ENCODE peak calls at places on chromosomes 2 and 18, in four cellular contexts. B, I, F and X are unnamed samples.

GRCh38 chr2:160062283-160063005 is at the start of gene PLA2R1:
- DNase-seq in B (no peak), I (no peak), F (no peak), X (no peak)

GRCh38 chr2:241159116-241159515 is 8.8 kb downstream of the PPP1R7 start:
- DNase-seq in B (no peak), I (no peak), F (no peak), X (no peak)

GRCh38 chr2:20190862-20191713 is 33.8 kb downstream of the SDC1 start:
- DNase-seq in B (no peak), I (no peak), F (no peak), X (no peak)

GRCh38 chr18:69584429-69584828 is 183.7 kb downstream of the DOK6 start:
- DNase-seq in B (no peak), I (no peak), F (no peak), X (no peak)

GRCh38 chr18:35588122-35588521 is 6.6 kb downstream of the GALNT1 start:
- DNase-seq in B (no peak), I (no peak), F (no peak), X (no peak)

GRCh38 chr2:101699191-101699938 is 1.9 kb downstream of the MAP4K4 start:
- DNase-seq in B (peak), I (no peak), F (no peak), X (no peak)

GRCh38 chr18:23257686-23258565 is 122.6 kb downstream of the CABLES1 start:
- DNase-seq in B (no peak), I (no peak), F (peak), X (no peak)

GRCh38 chr18:79077181-79077580 is 8.0 kb downstream of the ATP9B start:
- DNase-seq in B (no peak), I (no peak), F (no peak), X (no peak)

GRCh38 chr2:33275689-33276444 is 200.6 kb upstream of the RASGRP3 start:
- DNase-seq in B (no peak), I (no peak), F (peak), X (no peak)

GRCh38 chr18:62024983-62025382 is 132.2 kb upstream of the RNF152 start:
- DNase-seq in B (no peak), I (no peak), F (no peak), X (no peak)

GRCh38 chr18:10329116-10329515 is 125.3 kb upstream of the APCDD1 start:
- DNase-seq in B (no peak), I (no peak), F (no peak), X (no peak)

GRCh38 chr2:53131416-53131815 is 636.2 kb upstream of the CHAC2 start:
- DNase-seq in B (no peak), I (no peak), F (no peak), X (no peak)

GRCh38 chr18:5693637-5694175 is 149.9 kb upstream of the EPB41L3 start:
- DNase-seq in B (no peak), I (no peak), F (no peak), X (no peak)

GRCh38 chr2:219149667-219150066 is 10.9 kb downstream of the NHEJ1 start:
- DNase-seq in B (no peak), I (no peak), F (no peak), X (no peak)

GRCh38 chr2:110107092-110108079 is 8.2 kb downstream of the MALL start:
- DNase-seq in B (no peak), I (no peak), F (no peak), X (no peak)

GRCh38 chr2:172434821-172435607 is 7.6 kb downstream of the ITGA6 start:
- DNase-seq in B (peak), I (no peak), F (no peak), X (no peak)

GRCh38 chr2:239154971-239155805 is 245.6 kb downstream of the HDAC4 start:
- DNase-seq in B (no peak), I (no peak), F (no peak), X (no peak)

GRCh38 chr18:50009772-50010171 is 185.2 kb downstream of the MYO5B start:
- DNase-seq in B (peak), I (peak), F (no peak), X (peak)

GRCh38 chr2:95073856-95074662 is 47.5 kb downstream of the MRPS5 start:
- DNase-seq in B (no peak), I (no peak), F (no peak), X (no peak)

GRCh38 chr2:165647409-165647808 is 146.6 kb downstream of the GALNT3 start:
- DNase-seq in B (no peak), I (no peak), F (no peak), X (no peak)

GRCh38 chr18:44149706-44150105 is 531.0 kb upstream of the SETBP1 start:
- DNase-seq in B (no peak), I (no peak), F (peak), X (no peak)

GRCh38 chr2:136022747-136023146 is 37.3 kb upstream of the DARS1 start:
- DNase-seq in B (no peak), I (no peak), F (no peak), X (no peak)

GRCh38 chr2:56191617-56192016 is 7.8 kb downstream of the CCDC85A start:
- DNase-seq in B (no peak), I (no peak), F (no peak), X (no peak)
- TF ChIP-seq CTCF in B (no peak), I (no peak), F (peak), X (peak)

DNA sequence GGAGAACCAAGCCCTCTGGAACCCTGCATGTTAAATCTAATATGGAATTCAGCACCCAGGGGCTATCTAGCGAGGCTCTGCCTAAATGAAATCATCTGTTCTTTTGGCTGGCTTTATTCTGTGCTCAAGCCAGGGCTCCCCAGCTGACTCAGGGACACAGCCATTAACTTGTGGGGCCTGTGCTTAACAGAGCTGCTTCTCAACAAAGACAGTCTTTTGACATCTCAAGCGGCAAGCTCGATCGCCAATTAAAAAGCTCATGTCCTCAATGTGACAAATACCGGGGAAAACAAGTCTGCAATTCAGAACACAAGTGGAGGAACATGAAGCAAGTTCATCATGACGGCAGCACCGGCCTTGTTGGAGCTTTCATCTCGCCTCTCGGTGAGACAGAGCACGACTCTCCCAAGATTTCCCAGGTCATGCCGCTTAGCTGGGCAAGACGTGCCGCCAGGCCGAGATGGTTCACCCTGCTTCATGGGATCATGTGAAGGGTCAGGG is 64.9 kb downstream of the KLHL29 start:
- DNase-seq in B (no peak), I (no peak), F (no peak), X (no peak)
- TF ChIP-seq CTCF in B (no peak), I (no peak), F (no peak), X (no peak)

DNA sequence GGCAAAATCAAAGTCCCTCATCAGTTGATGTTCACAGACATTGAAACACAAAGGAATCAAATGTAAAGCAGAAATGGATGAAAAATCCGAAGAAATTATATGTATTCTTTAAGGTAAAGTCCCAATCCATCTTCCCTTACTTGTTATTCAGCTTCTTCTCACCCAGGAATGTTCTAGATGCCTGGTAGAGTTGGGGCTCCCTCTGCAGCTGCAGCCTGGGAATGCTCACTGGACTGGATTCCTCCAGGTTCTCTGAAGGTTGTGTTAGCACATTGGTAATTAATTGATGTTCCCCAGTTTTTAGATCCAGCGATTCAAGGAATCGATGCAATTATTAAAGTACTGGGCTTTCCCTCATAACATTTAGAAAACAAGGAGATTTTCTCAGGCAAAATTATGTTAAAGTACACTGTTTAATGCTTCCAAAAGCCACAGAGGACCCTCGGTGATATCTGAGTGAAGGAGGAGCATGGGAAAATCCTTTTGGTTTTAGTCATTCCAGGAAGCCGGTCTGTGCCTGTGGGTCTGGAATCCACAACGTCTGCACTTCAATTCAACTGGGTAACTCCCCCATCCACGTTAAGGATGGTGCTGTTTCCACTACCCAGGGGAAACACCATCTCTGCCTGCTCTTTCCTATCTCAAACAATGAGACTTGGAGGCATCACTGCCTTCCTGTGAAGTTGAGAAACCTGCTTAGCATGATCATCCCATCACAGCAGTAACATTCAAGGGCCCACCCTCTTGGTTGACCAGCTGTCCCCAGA is 22.0 kb downstream of the NTSR2 start:
- DNase-seq in B (no peak), I (no peak), F (no peak), X (no peak)
- TF ChIP-seq CTCF in B (no peak), I (no peak), F (no peak), X (no peak)

GRCh38 chr2:234603619-234604018 is 106.7 kb upstream of the ARL4C start:
- DNase-seq in B (no peak), I (no peak), F (no peak), X (no peak)
- TF ChIP-seq CTCF in B (no peak), I (no peak), F (no peak), X (no peak)

GRCh38 chr2:48601349-48601748 is 16.3 kb upstream of the GTF2A1L start:
- DNase-seq in B (no peak), I (no peak), F (no peak), X (no peak)
- TF ChIP-seq CTCF in B (no peak), I (peak), F (peak), X (peak)